ENCODE peak calls at places on chromosomes 5 and 9, in four cellular contexts. One of them, this sample, is unnamed.

GRCh38 chr9:18489861-18490260 is 15.9 kb downstream of the ADAMTSL1 start:
- DNase-seq in GM12878: no peak
- DNase-seq in K562: no peak
- DNase-seq in A549: no peak
- DNase-seq in this sample: no peak

GRCh38 chr5:175712313-175712680 is 54.4 kb downstream of the HRH2 start:
- DNase-seq in K562: no peak
- DNase-seq in A549: no peak
- DNase-seq in GM12878: no peak
- DNase-seq in this sample: no peak

GRCh38 chr5:141430332-141431113 is at the start of gene PCDHGA12:
- DNase-seq in K562: peak
- DNase-seq in GM12878: peak
- DNase-seq in A549: peak
- DNase-seq in this sample: peak

GRCh38 chr5:180868960-180869359 is 7.9 kb upstream of the ZFP62 start:
- DNase-seq in GM12878: peak
- DNase-seq in K562: peak
- DNase-seq in A549: peak
- DNase-seq in this sample: peak

GRCh38 chr9:115680226-115680625 is 473.4 kb upstream of the PAPPA start:
- DNase-seq in K562: no peak
- DNase-seq in A549: no peak
- DNase-seq in GM12878: no peak
- DNase-seq in this sample: no peak

GRCh38 chr5:156178117-156178516 is 148.8 kb upstream of the SGCD start:
- DNase-seq in GM12878: no peak
- DNase-seq in A549: no peak
- DNase-seq in K562: no peak
- DNase-seq in this sample: no peak

GRCh38 chr9:131546336-131547084 is 1.2 kb downstream of the PRRT1B start:
- DNase-seq in A549: no peak
- DNase-seq in K562: peak
- DNase-seq in GM12878: no peak
- DNase-seq in this sample: peak

GRCh38 chr9:22078081-22078480 is 69.0 kb upstream of the CDKN2B start:
- DNase-seq in A549: no peak
- DNase-seq in GM12878: no peak
- DNase-seq in K562: no peak
- DNase-seq in this sample: no peak

GRCh38 chr5:151562019-151562707 is 29.0 kb downstream of the FAT2 start:
- DNase-seq in K562: no peak
- DNase-seq in A549: no peak
- DNase-seq in GM12878: no peak
- DNase-seq in this sample: no peak

GRCh38 chr9:20640331-20641187 is 18.3 kb upstream of the MLLT3 start:
- DNase-seq in K562: no peak
- DNase-seq in A549: no peak
- DNase-seq in GM12878: peak
- DNase-seq in this sample: no peak

GRCh38 chr9:129879103-129879699 is 43.9 kb downstream of the USP20 start:
- DNase-seq in GM12878: no peak
- DNase-seq in A549: no peak
- DNase-seq in K562: peak
- DNase-seq in this sample: no peak

GRCh38 chr5:168613996-168614395 is 34.8 kb upstream of the PANK3 start:
- DNase-seq in GM12878: no peak
- DNase-seq in A549: no peak
- DNase-seq in K562: no peak
- DNase-seq in this sample: peak

GRCh38 chr9:88782931-88783451 is 208.3 kb upstream of the S1PR3 start:
- DNase-seq in K562: no peak
- DNase-seq in GM12878: no peak
- DNase-seq in A549: no peak
- DNase-seq in this sample: no peak

DNA sequence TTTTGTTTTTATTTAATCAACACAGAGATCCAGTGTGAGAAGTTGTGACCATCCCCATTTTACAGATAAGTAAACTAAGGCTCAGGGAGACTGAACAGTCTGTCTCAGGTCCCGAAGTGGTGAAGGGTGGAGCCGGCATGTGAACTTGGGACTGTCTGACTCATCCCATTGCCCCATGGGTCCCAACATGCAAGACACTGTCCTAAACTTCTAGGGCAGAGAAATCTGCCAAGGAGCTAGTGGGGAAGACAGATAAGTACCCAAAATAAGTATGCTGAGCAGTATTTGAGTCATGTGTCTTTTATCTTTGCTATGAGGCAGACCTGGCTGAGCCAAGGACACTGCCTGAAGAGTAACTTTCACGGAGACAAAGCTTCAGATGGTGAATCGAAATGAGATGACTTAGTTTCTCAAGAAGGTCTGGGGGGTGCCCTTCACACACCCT is 64.3 kb upstream of the SLC25A51 start:
- DNase-seq in K562: peak
- DNase-seq in A549: peak
- DNase-seq in GM12878: no peak
- DNase-seq in this sample: peak
- TF ChIP-seq MAX in K562: no peak
- TF ChIP-seq MAX in A549: peak
- TF ChIP-seq MAX in GM12878: no peak
- TF ChIP-seq MAX in this sample: no peak

DNA sequence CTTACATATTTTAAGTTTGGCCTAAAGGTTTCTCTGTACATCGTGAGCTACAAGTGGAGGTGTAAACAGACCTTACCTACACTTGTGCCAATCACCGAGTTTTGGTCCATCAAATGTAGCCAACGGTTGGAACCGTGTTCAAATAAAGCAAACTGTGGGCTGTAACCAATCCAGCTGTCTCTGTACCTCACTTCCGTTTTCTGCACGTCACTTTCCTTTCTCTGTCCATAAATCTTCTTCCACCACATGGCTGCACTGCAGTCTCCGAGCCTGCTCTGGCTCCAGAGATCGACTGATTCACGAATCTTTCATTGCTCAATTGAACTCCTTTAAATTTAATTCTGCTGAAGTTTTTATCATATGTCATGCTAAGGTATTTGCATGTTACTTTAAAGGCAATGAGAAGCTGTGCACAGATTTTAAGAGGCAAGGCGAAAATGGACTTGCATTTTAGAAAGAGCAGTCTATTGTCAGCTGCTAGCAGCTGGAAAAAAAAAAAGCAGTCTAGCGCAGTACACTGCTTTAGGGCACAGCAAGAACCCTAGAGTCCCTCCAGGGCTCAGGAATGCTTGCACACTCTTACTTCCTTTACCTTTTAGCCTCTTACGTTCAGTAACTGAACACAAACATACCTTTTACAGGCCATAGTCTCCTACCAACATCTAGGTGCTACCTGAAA is 13.2 kb downstream of the TTC39B start:
- DNase-seq in K562: no peak
- DNase-seq in GM12878: no peak
- DNase-seq in A549: no peak
- DNase-seq in this sample: no peak
- TF ChIP-seq POLR2AphosphoS2 in K562: no peak
- TF ChIP-seq POLR2AphosphoS2 in GM12878: no peak
- TF ChIP-seq POLR2AphosphoS2 in A549: no peak
- TF ChIP-seq POLR2AphosphoS2 in this sample: no peak

DNA sequence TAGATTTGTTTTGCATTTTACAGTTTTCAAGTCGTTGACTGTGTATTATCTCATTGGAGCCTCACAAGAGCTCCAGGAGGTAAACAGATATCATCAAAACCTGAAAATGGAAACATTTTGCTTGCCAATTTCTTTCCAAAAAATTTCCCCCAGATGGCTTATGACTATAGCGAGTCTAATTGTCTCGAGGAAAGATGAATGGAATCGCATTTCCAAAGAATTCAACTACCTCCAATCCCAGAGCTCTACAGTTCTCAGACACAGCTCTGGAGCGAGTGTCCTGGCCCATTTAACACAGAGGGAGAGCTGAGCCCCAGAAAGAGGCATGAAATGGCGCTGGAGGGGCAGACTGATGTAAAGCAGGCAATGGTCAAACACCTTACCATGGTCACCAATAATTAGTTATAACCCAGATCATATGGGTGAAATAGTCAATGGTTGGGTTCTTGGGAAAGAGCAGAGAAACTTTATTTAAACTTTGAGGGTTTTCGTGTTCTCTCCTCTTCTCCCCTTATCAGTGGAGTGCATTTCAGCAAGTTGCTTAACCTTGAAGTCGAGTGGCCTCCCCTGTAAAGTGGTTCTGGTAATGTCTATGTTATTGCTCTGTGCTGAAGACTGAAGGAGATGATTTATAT is 168.2 kb downstream of the ZDHHC21 start:
- DNase-seq in A549: no peak
- DNase-seq in K562: no peak
- DNase-seq in GM12878: no peak
- DNase-seq in this sample: no peak
- TF ChIP-seq MAX in A549: no peak
- TF ChIP-seq MAX in K562: no peak
- TF ChIP-seq MAX in GM12878: no peak
- TF ChIP-seq MAX in this sample: no peak

DNA sequence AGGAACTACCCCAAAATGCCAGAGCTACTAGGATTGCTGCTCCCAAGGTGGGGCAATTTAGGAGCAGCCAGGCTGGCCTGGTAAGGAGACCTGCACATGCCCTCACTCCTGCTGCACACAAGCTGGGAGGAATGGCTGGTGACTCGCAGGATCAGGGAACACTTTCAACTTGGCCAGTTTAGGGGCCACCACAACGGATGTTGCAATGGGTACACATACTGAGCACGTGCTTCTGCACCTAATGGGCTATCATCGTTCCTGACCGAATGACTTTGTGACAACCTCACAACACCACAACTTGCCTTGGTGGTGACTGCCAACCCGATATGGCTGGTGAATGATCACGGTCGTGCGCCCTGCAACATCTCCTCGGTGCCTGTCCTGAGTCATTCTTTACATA is 172.0 kb downstream of the ROR2 start:
- DNase-seq in GM12878: no peak
- DNase-seq in K562: no peak
- DNase-seq in A549: no peak
- DNase-seq in this sample: no peak
- TF ChIP-seq POLR2AphosphoS2 in GM12878: no peak
- TF ChIP-seq POLR2AphosphoS2 in K562: no peak
- TF ChIP-seq POLR2AphosphoS2 in A549: no peak
- TF ChIP-seq POLR2AphosphoS2 in this sample: no peak

This sample was measured in HepG2.